ENCODE peak calls at places on chromosomes 4 and X, in six cellular contexts. One of them, this sample, is unnamed.

GRCh38 chr4:47862297-47862696 is 24.4 kb upstream of the CORIN start:
- DNase-seq in heart left ventricle: no peak
- DNase-seq in transverse colon: no peak
- DNase-seq in tibial nerve: no peak
- DNase-seq in body of pancreas: no peak
- DNase-seq in spleen: no peak
- DNase-seq in this sample: no peak

GRCh38 chr4:6169239-6169638 is 31.1 kb downstream of the JAKMIP1 start:
- DNase-seq in heart left ventricle: no peak
- DNase-seq in transverse colon: no peak
- DNase-seq in tibial nerve: no peak
- DNase-seq in body of pancreas: no peak
- DNase-seq in spleen: no peak
- DNase-seq in this sample: no peak

GRCh38 chr4:98642991-98643426 is 15.4 kb downstream of the TSPAN5 start:
- DNase-seq in heart left ventricle: no peak
- DNase-seq in transverse colon: no peak
- DNase-seq in tibial nerve: no peak
- DNase-seq in body of pancreas: no peak
- DNase-seq in spleen: no peak
- DNase-seq in this sample: no peak

GRCh38 chr4:113851816-113852215 is 90.3 kb upstream of the CAMK2D start:
- DNase-seq in heart left ventricle: no peak
- DNase-seq in transverse colon: no peak
- DNase-seq in tibial nerve: no peak
- DNase-seq in body of pancreas: no peak
- DNase-seq in spleen: no peak
- DNase-seq in this sample: no peak

GRCh38 chr4:48368389-48368788 is 27.1 kb downstream of the SLAIN2 start:
- DNase-seq in heart left ventricle: no peak
- DNase-seq in transverse colon: no peak
- DNase-seq in tibial nerve: no peak
- DNase-seq in body of pancreas: no peak
- DNase-seq in spleen: no peak
- DNase-seq in this sample: no peak

GRCh38 chr4:19381068-19381467 is 870.6 kb upstream of the SLIT2 start:
- DNase-seq in heart left ventricle: no peak
- DNase-seq in transverse colon: no peak
- DNase-seq in tibial nerve: no peak
- DNase-seq in body of pancreas: no peak
- DNase-seq in spleen: no peak
- DNase-seq in this sample: no peak

GRCh38 chr4:17366496-17366895 is 145.4 kb downstream of the QDPR start:
- DNase-seq in heart left ventricle: no peak
- DNase-seq in transverse colon: no peak
- DNase-seq in tibial nerve: no peak
- DNase-seq in body of pancreas: no peak
- DNase-seq in spleen: no peak
- DNase-seq in this sample: no peak

GRCh38 chrX:22577181-22577580 is 304.5 kb downstream of the CBLL2 start:
- DNase-seq in heart left ventricle: no peak
- DNase-seq in transverse colon: no peak
- DNase-seq in tibial nerve: no peak
- DNase-seq in body of pancreas: no peak
- DNase-seq in spleen: no peak
- DNase-seq in this sample: no peak

GRCh38 chr4:7698586-7698985 is 241.1 kb downstream of the AFAP1 start:
- DNase-seq in heart left ventricle: no peak
- DNase-seq in transverse colon: no peak
- DNase-seq in tibial nerve: no peak
- DNase-seq in body of pancreas: no peak
- DNase-seq in spleen: no peak
- DNase-seq in this sample: no peak

GRCh38 chr4:81571105-81571504 is 99.4 kb upstream of the RASGEF1B start:
- DNase-seq in heart left ventricle: no peak
- DNase-seq in transverse colon: no peak
- DNase-seq in tibial nerve: no peak
- DNase-seq in body of pancreas: no peak
- DNase-seq in spleen: no peak
- DNase-seq in this sample: no peak

GRCh38 chr4:86218721-86219481 is 141.0 kb downstream of the MAPK10 start:
- DNase-seq in heart left ventricle: no peak
- DNase-seq in transverse colon: no peak
- DNase-seq in tibial nerve: no peak
- DNase-seq in body of pancreas: no peak
- DNase-seq in spleen: no peak
- DNase-seq in this sample: no peak

GRCh38 chr4:8920289-8920965 is 48.8 kb upstream of the HMX1 start:
- DNase-seq in heart left ventricle: peak; percentile 13
- DNase-seq in transverse colon: no peak
- DNase-seq in tibial nerve: no peak
- DNase-seq in body of pancreas: peak; percentile 8
- DNase-seq in spleen: peak; percentile 60
- DNase-seq in this sample: peak; percentile 27

GRCh38 chrX:17967888-17968287 is 106.8 kb upstream of the RAI2 start:
- DNase-seq in heart left ventricle: no peak
- DNase-seq in transverse colon: no peak
- DNase-seq in tibial nerve: no peak
- DNase-seq in body of pancreas: peak; percentile 23
- DNase-seq in spleen: no peak
- DNase-seq in this sample: no peak

GRCh38 chr4:104429150-104429741 is 65.4 kb downstream of the CXXC4 start:
- DNase-seq in heart left ventricle: no peak
- DNase-seq in transverse colon: no peak
- DNase-seq in tibial nerve: no peak
- DNase-seq in body of pancreas: no peak
- DNase-seq in spleen: no peak
- DNase-seq in this sample: no peak

GRCh38 chrX:87900320-87900908 is 382.8 kb downstream of the KLHL4 start:
- DNase-seq in heart left ventricle: no peak
- DNase-seq in transverse colon: no peak
- DNase-seq in tibial nerve: no peak
- DNase-seq in body of pancreas: no peak
- DNase-seq in spleen: no peak
- DNase-seq in this sample: no peak

GRCh38 chr4:77052352-77052751 is 23.4 kb downstream of the CCNI start:
- DNase-seq in heart left ventricle: peak; percentile 43
- DNase-seq in transverse colon: peak; percentile 71
- DNase-seq in tibial nerve: no peak
- DNase-seq in body of pancreas: peak; percentile 68
- DNase-seq in spleen: no peak
- DNase-seq in this sample: peak; percentile 58
- H3K27ac ChIP-seq in heart left ventricle: no peak overlapping the region
- H3K27ac ChIP-seq in transverse colon: no peak overlapping the region
- H3K27ac ChIP-seq in tibial nerve: no peak overlapping the region
- H3K27ac ChIP-seq in body of pancreas: no peak overlapping the region
- H3K27ac ChIP-seq in spleen: no peak overlapping the region
- H3K27ac ChIP-seq in this sample: no peak overlapping the region

DNA sequence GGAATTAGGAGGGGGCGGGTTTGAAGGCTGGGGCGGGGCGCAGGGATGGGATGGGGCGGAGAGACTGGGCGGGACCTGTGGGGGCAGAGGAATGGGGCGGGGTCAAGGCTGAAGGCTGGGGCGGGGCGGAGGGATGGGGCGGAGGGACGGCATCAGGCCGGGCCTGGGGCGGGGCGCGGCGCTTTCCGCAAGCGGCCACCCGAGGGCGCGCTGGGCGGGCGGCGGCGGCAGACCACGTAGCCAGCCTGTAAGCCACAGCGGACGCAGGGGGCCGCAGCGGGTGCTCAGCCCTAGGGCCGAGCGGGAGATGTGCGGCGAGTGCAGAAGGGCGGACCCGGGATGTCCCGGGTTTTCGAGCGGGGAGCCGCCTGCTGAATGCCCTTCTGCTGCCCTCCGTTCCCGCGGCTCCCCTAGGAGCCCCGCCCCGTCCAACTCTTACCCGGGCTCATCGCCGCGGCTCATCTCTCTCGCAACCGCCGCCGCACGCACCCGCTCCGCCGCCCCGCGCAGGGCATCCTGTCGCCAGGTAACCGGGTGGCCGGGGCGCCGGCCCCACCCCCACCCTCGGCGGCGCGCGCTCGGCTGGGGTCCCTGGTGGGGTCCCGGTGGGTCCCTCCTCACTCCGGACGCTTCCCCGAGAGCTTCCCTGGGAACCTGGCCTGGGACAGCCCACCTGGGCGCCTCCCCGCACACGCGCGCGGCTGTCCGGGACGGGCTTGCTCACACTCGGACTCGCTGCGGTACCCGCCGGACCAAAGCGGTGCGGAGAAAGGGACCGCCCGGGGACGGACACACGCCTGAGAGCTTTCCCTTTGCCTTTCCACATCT is at the start of gene CCDC110:
- DNase-seq in heart left ventricle: peak; percentile 97
- DNase-seq in transverse colon: peak; percentile 98
- DNase-seq in tibial nerve: peak; percentile 93
- DNase-seq in body of pancreas: peak; percentile 97
- DNase-seq in spleen: peak; percentile 96
- DNase-seq in this sample: peak; percentile 97
- TF ChIP-seq POLR2A in heart left ventricle: no peak
- TF ChIP-seq POLR2A in transverse colon: no peak
- TF ChIP-seq POLR2A in tibial nerve: no peak
- TF ChIP-seq POLR2A in body of pancreas: peak; percentile 2
- TF ChIP-seq POLR2A in spleen: no peak
- TF ChIP-seq POLR2A in this sample: peak; percentile 40

GRCh38 chr4:173522874-173523395 is 7.1 kb downstream of the HAND2 start:
- DNase-seq in heart left ventricle: no peak
- DNase-seq in transverse colon: no peak
- DNase-seq in tibial nerve: no peak
- DNase-seq in body of pancreas: no peak
- DNase-seq in spleen: no peak
- DNase-seq in this sample: no peak

GRCh38 chr4:173519130-173520101 is 10.6 kb downstream of the HAND2 start:
- DNase-seq in heart left ventricle: peak; percentile 69
- DNase-seq in transverse colon: no peak
- DNase-seq in tibial nerve: no peak
- DNase-seq in body of pancreas: no peak
- DNase-seq in spleen: peak; percentile 62
- DNase-seq in this sample: no peak

GRCh38 chr4:173522160-173522873 is 7.7 kb downstream of the HAND2 start:
- DNase-seq in heart left ventricle: peak; percentile 92
- DNase-seq in transverse colon: peak; percentile 71
- DNase-seq in tibial nerve: peak; percentile 76
- DNase-seq in body of pancreas: peak; percentile 61
- DNase-seq in spleen: peak; percentile 79
- DNase-seq in this sample: no peak

GRCh38 chr4:173520921-173521473 is 9.0 kb downstream of the HAND2 start:
- DNase-seq in heart left ventricle: no peak
- DNase-seq in transverse colon: no peak
- DNase-seq in tibial nerve: no peak
- DNase-seq in body of pancreas: no peak
- DNase-seq in spleen: no peak
- DNase-seq in this sample: no peak

GRCh38 chr4:173521474-173522159 is 8.4 kb downstream of the HAND2 start:
- DNase-seq in heart left ventricle: peak; percentile 55
- DNase-seq in transverse colon: no peak
- DNase-seq in tibial nerve: no peak
- DNase-seq in body of pancreas: no peak
- DNase-seq in spleen: no peak
- DNase-seq in this sample: peak; percentile 72
- H3K4me3 ChIP-seq in heart left ventricle: peak overlapping the region; percentile 85
- H3K4me3 ChIP-seq in transverse colon: peak overlapping the region; percentile 41
- H3K4me3 ChIP-seq in tibial nerve: peak overlapping the region; percentile 25
- H3K4me3 ChIP-seq in body of pancreas: no peak overlapping the region
- H3K4me3 ChIP-seq in spleen: peak overlapping the region; percentile 37
- H3K4me3 ChIP-seq in this sample: no peak overlapping the region

GRCh38 chrX:12060489-12061260 is 77.6 kb upstream of the FRMPD4 start:
- DNase-seq in heart left ventricle: no peak
- DNase-seq in transverse colon: no peak
- DNase-seq in tibial nerve: no peak
- DNase-seq in body of pancreas: no peak
- DNase-seq in spleen: no peak
- DNase-seq in this sample: no peak
- H3K27ac ChIP-seq in heart left ventricle: no peak overlapping the region
- H3K27ac ChIP-seq in transverse colon: no peak overlapping the region
- H3K27ac ChIP-seq in tibial nerve: no peak overlapping the region
- H3K27ac ChIP-seq in body of pancreas: no peak overlapping the region
- H3K27ac ChIP-seq in spleen: no peak overlapping the region
- H3K27ac ChIP-seq in this sample: no peak overlapping the region

GRCh38 chr4:156144961-156145360 is 191.3 kb upstream of the CTSO start:
- DNase-seq in heart left ventricle: no peak
- DNase-seq in transverse colon: no peak
- DNase-seq in tibial nerve: no peak
- DNase-seq in body of pancreas: no peak
- DNase-seq in spleen: no peak
- DNase-seq in this sample: no peak
- TF ChIP-seq POLR2A in heart left ventricle: no peak
- TF ChIP-seq POLR2A in transverse colon: no peak
- TF ChIP-seq POLR2A in tibial nerve: no peak
- TF ChIP-seq POLR2A in body of pancreas: no peak
- TF ChIP-seq POLR2A in spleen: no peak
- TF ChIP-seq POLR2A in this sample: no peak